ENCODE peak calls at places on chromosome 3, in six cellular contexts. W, N, G, S, K and V are unnamed samples.

GRCh38 chr3:127457094-127457475 is 133.4 kb downstream of the TPRA1 start:
- ATAC-seq in W (peak; percentile 43), K (no peak), G (peak; percentile 25), N (peak; percentile 41), S (no peak), V (peak; percentile 43)

GRCh38 chr3:122578110-122578740 is 775 bp downstream of the PARP15 start:
- ATAC-seq in N (no peak), K (peak; percentile 27), G (no peak), S (peak; percentile 54), W (no peak), V (no peak)

GRCh38 chr3:114144909-114145688 is 33.8 kb downstream of the DRD3 start:
- ATAC-seq in K (no peak), G (no peak), S (peak; percentile 99), W (no peak), N (peak; percentile 99), V (peak; percentile 72)

GRCh38 chr3:127216415-127217261 is 23.7 kb downstream of the PRR23E start:
- ATAC-seq in N (peak; percentile 23), G (no peak), S (peak; percentile 22), K (no peak), W (no peak), V (no peak)

GRCh38 chr3:99498544-99499234 is 139.7 kb upstream of the COL8A1 start:
- ATAC-seq in N (no peak), G (no peak), K (no peak), W (no peak), S (peak; percentile 37), V (no peak)

GRCh38 chr3:46954178-46954577 is 22.4 kb downstream of the CCDC12 start:
- ATAC-seq in N (no peak), K (no peak), G (no peak), S (no peak), W (no peak), V (no peak)

GRCh38 chr3:194019766-194020165 is 116.2 kb upstream of the HES1 start:
- ATAC-seq in K (no peak), W (no peak), S (peak; percentile 47), G (no peak), N (no peak), V (no peak)

GRCh38 chr3:190130700-190131099 is 10.0 kb upstream of the P3H2 start:
- ATAC-seq in N (no peak), G (no peak), W (no peak), S (no peak), K (no peak), V (no peak)

GRCh38 chr3:143081844-143082778 is 37.5 kb upstream of the CHST2 start:
- ATAC-seq in S (peak; percentile 91), N (peak; percentile 87), G (no peak), K (no peak), W (no peak), V (no peak)

GRCh38 chr3:39146611-39147373 is 6.6 kb downstream of the CSRNP1 start:
- ATAC-seq in K (peak; percentile 22), G (peak; percentile 68), N (peak; percentile 68), S (peak; percentile 79), W (peak; percentile 63), V (peak; percentile 84)

GRCh38 chr3:27930052-27930602 is 208.0 kb upstream of the EOMES start:
- ATAC-seq in W (no peak), S (peak; percentile 55), K (no peak), G (no peak), N (peak; percentile 31), V (no peak)

GRCh38 chr3:42014443-42014945 is 52.6 kb upstream of the ULK4 start:
- ATAC-seq in K (peak; percentile 8), N (no peak), G (no peak), S (no peak), W (no peak), V (no peak)

GRCh38 chr3:52240059-52240885 is 1.3 kb upstream of the TWF2 start:
- ATAC-seq in G (peak; percentile 29), W (no peak), K (no peak), S (peak; percentile 48), N (peak; percentile 50), V (peak; percentile 48)

GRCh38 chr3:141649871-141650270 is 88.2 kb upstream of the RNF7 start:
- ATAC-seq in N (no peak), K (no peak), W (no peak), G (no peak), S (no peak), V (no peak)

GRCh38 chr3:128760027-128760426 is 34.0 kb downstream of the RAB7A start:
- ATAC-seq in S (no peak), G (no peak), N (no peak), W (peak; percentile 26), K (no peak), V (no peak)

GRCh38 chr3:51514210-51514609 is 14.4 kb upstream of the DCAF1 start:
- ATAC-seq in G (no peak), N (no peak), S (no peak), W (no peak), K (no peak), V (no peak)

GRCh38 chr3:196198771-196199753 is 12.1 kb downstream of the ZDHHC19 start:
- ATAC-seq in W (peak; percentile 34), S (no peak), N (no peak), K (no peak), G (no peak), V (no peak)

GRCh38 chr3:197692641-197693040 is 44.1 kb downstream of the RUBCN start:
- ATAC-seq in S (no peak), W (no peak), G (no peak), N (no peak), K (no peak), V (no peak)

GRCh38 chr3:132433121-132433520 is 15.8 kb downstream of the DNAJC13 start:
- ATAC-seq in N (no peak), K (no peak), G (no peak), S (no peak), W (peak; percentile 52), V (peak; percentile 25)

GRCh38 chr3:117788499-117788898 is 1078.9 kb downstream of the TUSC7 start:
- ATAC-seq in G (no peak), S (no peak), N (no peak), W (no peak), K (no peak), V (no peak)

GRCh38 chr3:105811518-105812193 is 57.2 kb downstream of the CBLB start:
- ATAC-seq in G (no peak), N (no peak), K (no peak), S (no peak), W (no peak), V (no peak)

GRCh38 chr3:156685752-156686151 is 11.4 kb downstream of the TIPARP start:
- ATAC-seq in S (no peak), K (peak; percentile 38), W (peak; percentile 37), N (peak; percentile 29), G (no peak), V (no peak)

GRCh38 chr3:53813229-53813628 is 33.0 kb downstream of the CHDH start:
- ATAC-seq in S (no peak), K (no peak), G (no peak), W (no peak), N (no peak), V (no peak)

GRCh38 chr3:19446687-19447086 is 298.4 kb downstream of the KCNH8 start:
- ATAC-seq in W (no peak), N (no peak), S (no peak), K (no peak), G (no peak), V (no peak)

GRCh38 chr3:55484741-55485207 is 2.3 kb downstream of the WNT5A start:
- ATAC-seq in N (peak; percentile 10), K (no peak), W (peak; percentile 10), S (peak; percentile 6), G (peak; percentile 21), V (no peak)

GRCh38 chr3:56837196-56837955 is 35.6 kb upstream of the ARHGEF3 start:
- ATAC-seq in W (no peak), N (peak; percentile 46), S (no peak), G (no peak), K (no peak), V (peak; percentile 94)

GRCh38 chr3:42497009-42497731 is 5.3 kb upstream of the VIPR1 start:
- ATAC-seq in G (no peak), W (peak; percentile 47), N (no peak), K (no peak), S (no peak), V (no peak)

GRCh38 chr3:71089271-71089670 is 494.3 kb downstream of the FOXP1 start:
- ATAC-seq in N (no peak), S (no peak), W (peak; percentile 78), G (no peak), K (no peak), V (no peak)

GRCh38 chr3:36175916-36176461 is 204.3 kb upstream of the STAC start:
- ATAC-seq in S (no peak), G (no peak), W (no peak), N (no peak), K (no peak), V (no peak)

GRCh38 chr3:57777774-57778173 is 21.7 kb downstream of the SLMAP start:
- ATAC-seq in S (no peak), K (no peak), G (no peak), N (no peak), W (no peak), V (no peak)

GRCh38 chr3:27905625-27906024 is 183.5 kb upstream of the EOMES start:
- ATAC-seq in W (no peak), G (no peak), S (peak; percentile 100), K (peak; percentile 30), N (peak; percentile 92), V (no peak)

GRCh38 chr3:178325330-178325729 is 210.9 kb upstream of the KCNMB2 start:
- ATAC-seq in N (no peak), W (no peak), S (no peak), G (no peak), K (no peak), V (no peak)

GRCh38 chr3:192130534-192131132 is 596.7 kb downstream of the FGF12 start:
- ATAC-seq in N (no peak), S (no peak), W (peak; percentile 49), G (peak; percentile 61), K (no peak), V (peak; percentile 83)

GRCh38 chr3:143060906-143061305 is 58.7 kb upstream of the CHST2 start:
- ATAC-seq in S (peak; percentile 99), W (no peak), G (no peak), K (no peak), N (peak; percentile 96), V (no peak)

GRCh38 chr3:150602426-150603089 is 563 bp upstream of the SELENOT start:
- ATAC-seq in W (peak; percentile 25), N (no peak), G (peak; percentile 6), K (no peak), S (no peak), V (peak; percentile 3)